ENCODE peak calls at places on chromosomes 16 and 17, in ten cellular contexts. F is epithelial cell of prostate; R is kidney; O is PC-3; M is RWPE1; H is CD4-positive, alpha-beta memory T cell; K is upper lobe of right lung; Z is small intestine; C is GM23248; N is neural progenitor cell. U is an unnamed sample.

GRCh38 chr16:61934591-61934990 is 101.6 kb downstream of the CDH8 start:
- DNase-seq in R (no peak), M (no peak), N (no peak), O (no peak), H (no peak), F (no peak), C (no peak), K (no peak), Z (no peak), U (no peak)

GRCh38 chr17:32876414-32877163 is at the start of gene MYO1D:
- DNase-seq in Z (peak), O (peak), N (peak), C (peak), H (no peak), K (peak), M (peak), R (peak), F (no peak), U (peak)

GRCh38 chr16:54284319-54284930 is 2.2 kb downstream of the IRX3 start:
- DNase-seq in Z (no peak), N (peak), R (peak), M (peak), O (no peak), F (no peak), K (no peak), C (peak), H (no peak), U (peak)

GRCh38 chr17:72239548-72239947 is 118.7 kb downstream of the SOX9 start:
- DNase-seq in C (no peak), H (no peak), Z (no peak), N (no peak), O (no peak), K (no peak), R (no peak), F (no peak), M (no peak), U (no peak)

GRCh38 chr17:51214920-51215319 is 44.9 kb downstream of the MBTD1 start:
- DNase-seq in R (no peak), M (no peak), N (no peak), K (no peak), H (no peak), O (no peak), Z (no peak), F (no peak), C (no peak), U (no peak)

GRCh38 chr16:79599837-79600635 is 501 bp downstream of the MAF start:
- DNase-seq in N (peak), H (no peak), M (peak), C (peak), F (no peak), O (no peak), R (peak), Z (peak), K (peak), U (no peak)

GRCh38 chr16:67685388-67686112 is 18.9 kb downstream of the C16orf86 start:
- DNase-seq in O (no peak), K (no peak), N (no peak), F (no peak), H (no peak), C (no peak), Z (no peak), M (no peak), R (no peak), U (no peak)

GRCh38 chr17:33481652-33482051 is 188.6 kb upstream of the ASIC2 start:
- DNase-seq in Z (no peak), H (no peak), O (no peak), F (no peak), R (no peak), M (no peak), C (no peak), N (no peak), K (no peak), U (no peak)

GRCh38 chr17:44220211-44221071 is 966 bp upstream of the UBTF start:
- DNase-seq in F (no peak), M (peak), O (peak), K (peak), Z (peak), R (peak), C (peak), N (peak), H (peak), U (peak)

GRCh38 chr17:78878871-78879270 is 24.1 kb downstream of the CEP295NL start:
- DNase-seq in Z (no peak), C (no peak), O (no peak), M (no peak), K (no peak), R (no peak), H (no peak), F (no peak), N (no peak), U (no peak)

GRCh38 chr17:45223541-45224528 is 2.1 kb downstream of the FMNL1 start:
- DNase-seq in C (no peak), N (no peak), H (peak), O (no peak), K (no peak), F (no peak), M (no peak), R (no peak), Z (no peak), U (no peak)

GRCh38 chr17:79371984-79372383 is 238.9 kb downstream of the RBFOX3 start:
- DNase-seq in F (no peak), H (no peak), Z (no peak), O (no peak), K (no peak), N (no peak), M (no peak), R (no peak), C (no peak), U (no peak)

GRCh38 chr17:27354491-27355081 is 60.7 kb downstream of the WSB1 start:
- DNase-seq in C (peak), F (no peak), M (no peak), H (no peak), Z (peak), R (no peak), O (peak), K (no peak), N (no peak), U (no peak)

GRCh38 chr17:67573987-67574657 is 143.6 kb upstream of the NOL11 start:
- DNase-seq in O (peak), H (no peak), M (no peak), C (no peak), R (no peak), K (no peak), N (no peak), Z (no peak), F (no peak), U (no peak)

GRCh38 chr17:77836557-77837041 is 121.9 kb upstream of the TNRC6C start:
- DNase-seq in F (peak), O (peak), M (peak), R (no peak), N (no peak), C (peak), H (no peak), K (no peak), Z (no peak), U (no peak)

GRCh38 chr17:81097134-81097942 is 62.4 kb downstream of the BAIAP2 start:
- DNase-seq in H (no peak), Z (peak), C (peak), R (peak), F (no peak), M (peak), O (peak), N (peak), K (peak), U (peak)

GRCh38 chr17:72393553-72393952 is 272.7 kb downstream of the SOX9 start:
- DNase-seq in F (no peak), N (no peak), Z (no peak), O (peak), R (no peak), K (no peak), C (peak), M (peak), H (no peak), U (no peak)

GRCh38 chr16:53752566-53752965 is 48.6 kb downstream of the FTO start:
- DNase-seq in Z (no peak), H (no peak), K (no peak), F (no peak), O (no peak), N (no peak), C (no peak), R (no peak), M (no peak), U (no peak)

GRCh38 chr17:38599398-38599856 is 6.3 kb downstream of the SRCIN1 start:
- DNase-seq in N (no peak), O (no peak), K (no peak), R (no peak), H (no peak), M (no peak), C (no peak), F (no peak), Z (no peak), U (no peak)

GRCh38 chr17:72737291-72737690 is 355.2 kb downstream of the SLC39A11 start:
- DNase-seq in N (no peak), H (no peak), F (no peak), C (no peak), K (no peak), Z (no peak), R (no peak), M (no peak), O (no peak), U (no peak)

GRCh38 chr17:82668631-82669099 is 20.4 kb upstream of the WDR45B start:
- DNase-seq in N (peak), H (no peak), O (peak), K (peak), F (no peak), R (no peak), M (peak), C (peak), Z (peak), U (peak)

GRCh38 chr16:1089822-1090619 is 6.0 kb downstream of the C1QTNF8 start:
- DNase-seq in H (no peak), O (peak), K (no peak), N (no peak), F (no peak), M (peak), Z (peak), C (no peak), R (peak), U (peak)

GRCh38 chr17:38874505-38875419 is 4.9 kb downstream of the LASP1 start:
- DNase-seq in O (no peak), M (no peak), Z (no peak), N (no peak), R (no peak), C (peak), F (no peak), K (no peak), H (no peak), U (no peak)

GRCh38 chr16:69620564-69620963 is 54.8 kb downstream of the NFAT5 start:
- DNase-seq in H (no peak), F (no peak), O (no peak), R (no peak), K (no peak), C (peak), Z (no peak), M (no peak), N (no peak), U (no peak)

GRCh38 chr17:12812877-12813276 is 23.6 kb downstream of the ARHGAP44 start:
- DNase-seq in H (no peak), R (no peak), K (no peak), C (no peak), F (no peak), N (no peak), M (no peak), Z (peak), O (no peak), U (no peak)

GRCh38 chr17:81583589-81584337 is 31.6 kb upstream of the FAAP100 start:
- DNase-seq in C (no peak), O (peak), Z (no peak), F (no peak), R (no peak), M (no peak), K (no peak), N (no peak), H (no peak), U (no peak)

GRCh38 chr16:8493885-8494487 is 96.3 kb downstream of the TMEM114 start:
- DNase-seq in C (no peak), O (no peak), H (no peak), N (peak), Z (no peak), K (no peak), M (no peak), R (no peak), F (no peak), U (no peak)

GRCh38 chr16:12027091-12027490 is 50.6 kb downstream of the SNX29 start:
- DNase-seq in N (no peak), M (peak), Z (no peak), F (peak), C (no peak), O (peak), H (no peak), R (peak), K (no peak), U (no peak)

GRCh38 chr17:58232707-58233156 is 5.7 kb upstream of the LPO start:
- DNase-seq in O (peak), N (no peak), M (no peak), C (peak), F (peak), K (peak), Z (no peak), R (no peak), H (no peak), U (no peak)

GRCh38 chr17:46787478-46787877 is 31.0 kb downstream of the WNT3 start:
- DNase-seq in M (no peak), R (no peak), N (no peak), K (no peak), O (no peak), H (no peak), F (no peak), C (no peak), Z (no peak), U (no peak)

GRCh38 chr17:65359016-65359415 is 202.4 kb downstream of the AXIN2 start:
- DNase-seq in O (peak), M (peak), H (no peak), R (no peak), F (peak), C (peak), K (no peak), N (no peak), Z (no peak), U (no peak)

GRCh38 chr16:87570938-87571867 is 31.1 kb upstream of the JPH3 start:
- DNase-seq in O (peak), H (no peak), F (no peak), N (peak), K (peak), R (peak), C (peak), M (no peak), Z (peak), U (peak)

DNA sequence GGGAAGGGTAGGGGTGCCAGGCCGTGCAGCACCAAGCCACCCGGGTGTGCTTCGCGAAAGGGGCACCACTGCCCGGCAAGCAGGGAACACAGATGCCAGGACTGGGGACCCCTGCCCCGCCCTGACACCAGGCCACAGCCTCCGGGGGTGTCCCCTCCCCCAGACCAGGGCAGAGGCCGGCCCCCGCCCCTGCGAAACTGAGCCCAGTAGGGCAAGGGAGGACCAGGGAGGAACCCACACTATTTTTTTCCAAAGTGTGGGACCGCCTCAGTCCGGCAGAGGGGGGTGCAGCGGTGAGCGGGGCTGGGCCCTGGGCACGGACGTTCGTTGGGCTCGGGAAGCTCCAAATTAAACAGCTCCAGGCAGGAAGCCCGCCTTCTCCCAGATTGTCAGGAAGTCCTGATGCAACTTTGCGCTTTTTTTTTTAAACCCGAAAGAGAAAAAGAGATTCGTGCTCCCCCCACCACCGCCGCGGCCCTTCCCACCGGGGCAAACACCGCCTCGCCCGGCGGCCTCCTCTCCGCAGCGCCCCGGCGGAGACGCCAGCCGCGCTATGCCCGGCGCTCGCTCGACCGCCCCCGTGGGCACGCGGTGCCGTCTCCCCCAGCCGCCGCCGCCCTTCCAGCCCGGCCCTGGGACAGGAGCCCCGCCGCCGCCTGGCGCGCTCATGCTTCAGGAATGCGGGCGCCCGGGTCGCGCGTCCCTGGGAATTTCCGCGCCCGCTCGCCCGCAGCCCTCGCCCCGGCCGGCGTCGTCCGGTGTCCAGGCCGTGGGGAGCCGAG is 755 bp downstream of the PIEZO1 start:
- DNase-seq in K (peak), M (peak), R (peak), F (no peak), C (peak), H (peak), Z (peak), N (peak), O (peak), U (peak)
- H3K27ac ChIP-seq in K (peak), M (peak), R (peak), F (peak), C (peak), H (peak), Z (peak), N (no peak), O (peak), U (peak)

DNA sequence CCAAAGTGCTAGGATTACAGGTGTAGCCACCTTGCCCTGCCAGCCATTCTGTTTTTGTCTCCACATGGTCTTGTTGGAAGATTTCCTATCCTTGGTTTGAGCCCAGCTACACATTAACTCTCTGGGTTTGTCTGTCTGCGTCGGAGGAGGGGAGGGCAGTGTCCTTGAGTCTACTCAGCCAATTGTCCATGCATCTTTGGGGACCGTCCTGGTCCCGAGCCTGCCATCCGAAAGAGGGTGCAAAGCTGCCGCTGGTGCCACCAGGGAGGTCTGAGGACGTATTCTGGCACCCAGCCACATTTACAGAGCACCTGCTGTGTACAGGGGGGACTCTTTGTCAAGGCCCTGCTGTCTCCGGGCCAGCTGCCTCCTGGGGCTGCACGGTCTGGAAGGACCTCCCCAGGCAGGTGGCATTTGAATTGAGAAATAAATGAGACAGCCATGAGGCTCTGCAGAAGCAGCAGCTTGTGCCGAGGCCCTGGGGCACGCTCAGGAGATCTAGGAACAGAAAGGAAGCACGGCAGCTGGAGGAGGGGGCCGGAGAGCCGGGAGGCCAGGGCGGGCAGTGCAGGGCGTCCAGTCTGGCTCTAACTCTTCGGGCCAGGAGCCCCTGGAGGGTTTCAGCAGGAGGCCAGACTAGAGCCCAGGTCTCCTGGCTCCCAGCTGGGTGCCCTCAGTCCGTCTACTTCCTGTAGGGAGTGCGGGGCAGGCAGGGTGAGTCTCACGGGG is 1.5 kb downstream of the CYBA start:
- DNase-seq in M (no peak), H (no peak), N (no peak), K (peak), R (peak), C (no peak), Z (peak), F (no peak), O (no peak), U (peak)
- H3K27ac ChIP-seq in M (peak), H (peak), N (no peak), K (peak), R (peak), C (no peak), Z (no peak), F (no peak), O (no peak), U (peak)

GRCh38 chr16:30054451-30054850 is 11.1 kb upstream of the ALDOA start:
- DNase-seq in Z (no peak), R (no peak), N (no peak), M (no peak), C (no peak), K (no peak), F (no peak), O (no peak), H (no peak), U (no peak)
- H3K27ac ChIP-seq in Z (no peak), R (no peak), N (no peak), M (peak), C (no peak), K (no peak), F (no peak), O (no peak), H (no peak), U (no peak)

GRCh38 chr17:55734128-55734781 is 11.6 kb upstream of the TMEM100 start:
- DNase-seq in M (no peak), N (peak), C (peak), R (no peak), F (no peak), Z (no peak), O (peak), K (no peak), H (no peak), U (no peak)

GRCh38 chr17:55729484-55729883 is 6.8 kb upstream of the TMEM100 start:
- DNase-seq in N (no peak), R (no peak), C (no peak), Z (no peak), O (no peak), K (no peak), M (no peak), H (no peak), F (no peak), U (no peak)

GRCh38 chr17:55730808-55731207 is 8.1 kb upstream of the TMEM100 start:
- DNase-seq in N (no peak), C (peak), Z (no peak), M (no peak), O (no peak), R (no peak), F (no peak), K (no peak), H (no peak), U (no peak)

GRCh38 chr17:55730380-55730779 is 7.7 kb upstream of the TMEM100 start:
- DNase-seq in C (peak), M (no peak), N (no peak), O (no peak), H (no peak), R (no peak), K (no peak), Z (no peak), F (no peak), U (no peak)

DNA sequence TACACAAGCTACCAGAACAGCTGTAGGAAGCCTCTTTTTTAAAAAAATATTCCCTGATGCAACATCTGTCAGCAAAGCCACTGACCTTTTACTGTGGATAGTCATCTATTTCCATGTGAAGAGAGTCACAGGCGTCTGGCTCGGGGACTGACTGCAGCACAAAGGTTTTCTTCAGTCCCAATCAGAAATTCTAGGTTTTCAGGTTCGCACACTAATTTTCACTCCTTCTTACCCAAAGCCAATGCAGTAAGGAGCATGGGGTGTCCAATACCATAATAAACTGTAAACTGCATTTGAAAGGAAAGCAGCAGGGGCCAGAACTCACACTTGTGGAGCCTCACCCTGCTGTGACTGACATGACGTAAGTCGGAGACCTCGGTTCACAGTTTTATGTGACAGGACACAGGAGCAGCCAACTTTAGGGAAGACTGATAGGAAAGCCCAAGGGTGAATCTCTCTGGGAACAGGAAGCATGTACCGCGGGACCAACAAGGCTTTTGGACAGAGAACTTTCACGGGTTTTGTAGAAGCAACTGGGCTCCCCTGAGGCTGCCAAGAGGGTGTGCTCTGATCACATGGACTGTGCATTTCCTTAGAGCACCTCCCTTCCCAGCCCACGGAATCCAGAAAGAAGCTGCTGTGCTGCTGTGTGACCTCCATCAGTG is 9.1 kb upstream of the TMEM100 start:
- DNase-seq in Z (peak), M (no peak), K (no peak), O (no peak), C (peak), R (peak), F (no peak), N (peak), H (no peak), U (peak)
- H3K27ac ChIP-seq in Z (no peak), M (no peak), K (peak), O (no peak), C (peak), R (peak), F (no peak), N (no peak), H (no peak), U (peak)

GRCh38 chr16:71338193-71338592 is 20.3 kb upstream of the CALB2 start:
- DNase-seq in F (peak), R (no peak), M (peak), Z (no peak), K (no peak), H (no peak), C (no peak), O (peak), N (no peak), U (no peak)

GRCh38 chr16:71339481-71340171 is 18.9 kb upstream of the CALB2 start:
- DNase-seq in N (no peak), M (peak), Z (no peak), C (no peak), K (no peak), R (no peak), H (no peak), O (no peak), F (peak), U (no peak)

GRCh38 chr16:71338632-71339031 is 19.9 kb upstream of the CALB2 start:
- DNase-seq in R (no peak), C (no peak), Z (no peak), K (no peak), O (no peak), F (peak), H (no peak), N (no peak), M (no peak), U (no peak)

GRCh38 chr16:71340406-71340805 is 18.1 kb upstream of the CALB2 start:
- DNase-seq in F (no peak), K (no peak), C (no peak), H (no peak), M (no peak), O (no peak), R (no peak), N (no peak), Z (no peak), U (no peak)

GRCh38 chr16:71337631-71338030 is 20.9 kb upstream of the CALB2 start:
- DNase-seq in N (no peak), M (peak), K (no peak), R (no peak), C (no peak), H (no peak), F (peak), Z (no peak), O (no peak), U (no peak)
- H3K27ac ChIP-seq in N (no peak), M (peak), K (no peak), R (no peak), C (no peak), H (no peak), F (peak), Z (no peak), O (peak), U (no peak)